ENCODE peak calls at places on chromosomes 4 and X, in six cellular contexts. R is tibial artery, V is Right ventricle myocardium inferior, A is Right ventricle myocardium superior, W is GM10248, T is transverse colon. K is an unnamed sample.

GRCh38 chr4:185665655-185666054 is 130.3 kb upstream of the PDLIM3 start:
- DNase-seq in V (no peak), A (no peak), W (no peak), T (no peak), R (no peak), K (no peak)

GRCh38 chr4:151931563-151931962 is 170.8 kb upstream of the GATB start:
- DNase-seq in V (no peak), W (no peak), R (no peak), T (no peak), A (no peak), K (no peak)

GRCh38 chrX:3403748-3404147 is 57.3 kb upstream of the MXRA5 start:
- DNase-seq in W (no peak), T (no peak), R (no peak), V (no peak), A (no peak), K (no peak)

GRCh38 chr4:74624351-74625151 is 169.8 kb downstream of the BTC start:
- DNase-seq in W (no peak), V (no peak), A (no peak), R (no peak), T (no peak), K (no peak)

GRCh38 chrX:40209951-40210617 is 112.3 kb upstream of the BCOR start:
- DNase-seq in A (no peak), T (no peak), V (no peak), W (no peak), R (no peak), K (no peak)

GRCh38 chr4:148893095-148893494 is 450.9 kb upstream of the NR3C2 start:
- DNase-seq in T (no peak), R (no peak), W (no peak), V (no peak), A (no peak), K (no peak)

GRCh38 chrX:129750971-129751370 is 12.2 kb downstream of the XPNPEP2 start:
- DNase-seq in T (no peak), R (no peak), A (no peak), W (no peak), V (no peak), K (no peak)

GRCh38 chr4:52627876-52628275 is 31.2 kb downstream of the USP46 start:
- DNase-seq in W (no peak), V (no peak), R (no peak), A (no peak), T (no peak), K (no peak)

GRCh38 chr4:89469930-89470375 is 162.4 kb upstream of the GPRIN3 start:
- DNase-seq in T (no peak), W (no peak), V (no peak), R (no peak), A (no peak), K (no peak)

GRCh38 chr4:122099896-122100295 is 52.2 kb upstream of the BLTP1 start:
- DNase-seq in V (no peak), W (no peak), R (no peak), A (no peak), T (no peak), K (no peak)

GRCh38 chrX:100098660-100099375 is 311.3 kb downstream of the PCDH19 start:
- DNase-seq in T (no peak), R (no peak), W (no peak), V (no peak), A (no peak), K (no peak)

GRCh38 chr4:38122060-38122459 is 161.9 kb downstream of the PTTG2 start:
- DNase-seq in W (no peak), A (no peak), R (no peak), T (no peak), V (no peak), K (no peak)

GRCh38 chr4:15234101-15234500 is 193.7 kb upstream of the C1QTNF7 start:
- DNase-seq in T (no peak), R (no peak), V (no peak), A (no peak), W (no peak), K (no peak)

GRCh38 chr4:108725457-108725856 is 37.4 kb downstream of the ETNPPL start:
- DNase-seq in T (no peak), A (no peak), W (no peak), R (no peak), V (no peak), K (no peak)

GRCh38 chr4:144645102-144645469 is 870 bp upstream of the HHIP start:
- DNase-seq in V (no peak), R (peak), T (no peak), W (no peak), A (no peak), K (no peak)

GRCh38 chrX:151505796-151506195 is 57.7 kb upstream of the PASD1 start:
- DNase-seq in W (no peak), T (no peak), R (no peak), V (no peak), A (no peak), K (peak)

GRCh38 chr4:153706519-153706918 is 22.4 kb downstream of the TLR2 start:
- DNase-seq in W (no peak), V (no peak), A (no peak), R (no peak), T (no peak), K (no peak)

GRCh38 chr4:2831611-2832308 is 11.9 kb upstream of the ADD1 start:
- DNase-seq in A (peak), T (peak), V (peak), R (peak), W (no peak), K (no peak)

GRCh38 chrX:118156953-118157608 is 40.5 kb upstream of the KLHL13 start:
- DNase-seq in W (no peak), T (no peak), V (no peak), A (no peak), R (no peak), K (no peak)

GRCh38 chr4:181168406-181168805 is 1074.8 kb upstream of the TENM3 start:
- DNase-seq in V (no peak), A (no peak), W (no peak), R (no peak), T (no peak), K (no peak)

K was measured in Caco-2.